ENCODE peak calls at places on chromosome 16, in eight cellular contexts. X is cardiac fibroblast, H is H9, P is vagina, U is fibroblast of pulmonary artery, Q is WTC11, E is stomach, F is A549. Z is an unnamed sample.

GRCh38 chr16:15775209-15775608 is 81.6 kb downstream of the MYH11 start:
- DNase-seq in X (peak), H (no peak), P (no peak), U (peak), Q (no peak), E (no peak), F (peak), Z (no peak)

GRCh38 chr16:69477546-69477945 is 53.1 kb downstream of the CYB5B start:
- DNase-seq in X (peak), H (no peak), P (peak), U (peak), Q (no peak), E (no peak), F (no peak), Z (no peak)

GRCh38 chr16:50635505-50636392 is 45.4 kb downstream of the SNX20 start:
- DNase-seq in X (no peak), H (peak), P (no peak), U (no peak), Q (peak), E (no peak), F (no peak), Z (no peak)

GRCh38 chr16:73232555-73233422 is 184.9 kb upstream of the ZFHX3 start:
- DNase-seq in X (peak), H (peak), P (peak), U (peak), Q (no peak), E (no peak), F (peak), Z (no peak)

GRCh38 chr16:53065436-53066165 is 10.8 kb downstream of the CHD9 start:
- DNase-seq in X (no peak), H (no peak), P (no peak), U (peak), Q (no peak), E (no peak), F (no peak), Z (no peak)

GRCh38 chr16:11986521-11987057 is 10.1 kb downstream of the SNX29 start:
- DNase-seq in X (no peak), H (no peak), P (no peak), U (no peak), Q (no peak), E (no peak), F (no peak), Z (no peak)

GRCh38 chr16:71894229-71894920 is 956 bp upstream of the IST1 start:
- DNase-seq in X (peak), H (peak), P (peak), U (peak), Q (peak), E (peak), F (no peak), Z (peak)

GRCh38 chr16:28149016-28149888 is 62.5 kb downstream of the XPO6 start:
- DNase-seq in X (peak), H (no peak), P (no peak), U (no peak), Q (no peak), E (no peak), F (no peak), Z (no peak)

GRCh38 chr16:48617711-48618148 is 7.8 kb upstream of the N4BP1 start:
- DNase-seq in X (peak), H (no peak), P (no peak), U (peak), Q (no peak), E (peak), F (no peak), Z (no peak)

GRCh38 chr16:87101903-87102302 is 215.3 kb downstream of the C16orf95 start:
- DNase-seq in X (peak), H (no peak), P (no peak), U (peak), Q (no peak), E (no peak), F (no peak), Z (no peak)

GRCh38 chr16:4057439-4057877 is 58.8 kb downstream of the ADCY9 start:
- DNase-seq in X (peak), H (no peak), P (no peak), U (peak), Q (no peak), E (no peak), F (no peak), Z (no peak)

GRCh38 chr16:67027046-67027445 is 1.9 kb upstream of the CBFB start:
- DNase-seq in X (no peak), H (no peak), P (no peak), U (no peak), Q (no peak), E (no peak), F (no peak), Z (no peak)

GRCh38 chr16:70576431-70577255 is 53.0 kb downstream of the SF3B3 start:
- DNase-seq in X (peak), H (no peak), P (no peak), U (peak), Q (no peak), E (no peak), F (no peak), Z (no peak)

GRCh38 chr16:3186946-3187690 is 886 bp upstream of the OR1F1 start:
- DNase-seq in X (no peak), H (no peak), P (no peak), U (no peak), Q (no peak), E (no peak), F (no peak), Z (no peak)

GRCh38 chr16:49442805-49443204 is 69.2 kb downstream of the C16orf78 start:
- DNase-seq in X (no peak), H (no peak), P (no peak), U (no peak), Q (no peak), E (no peak), F (no peak), Z (no peak)

GRCh38 chr16:85945424-85945751 is 46.4 kb downstream of the IRF8 start:
- DNase-seq in X (no peak), H (no peak), P (no peak), U (no peak), Q (no peak), E (no peak), F (no peak), Z (no peak)

GRCh38 chr16:3564889-3565141 is 12.4 kb downstream of the NLRC3 start:
- DNase-seq in X (no peak), H (no peak), P (no peak), U (no peak), Q (no peak), E (no peak), F (no peak), Z (no peak)

GRCh38 chr16:24975428-24975889 is 39.7 kb downstream of the ARHGAP17 start:
- DNase-seq in X (peak), H (no peak), P (no peak), U (peak), Q (no peak), E (no peak), F (no peak), Z (no peak)

GRCh38 chr16:52265446-52265861 is 281.5 kb downstream of the TOX3 start:
- DNase-seq in X (no peak), H (peak), P (no peak), U (no peak), Q (no peak), E (no peak), F (no peak), Z (no peak)

GRCh38 chr16:88922114-88922825 is 54.7 kb downstream of the CBFA2T3 start:
- DNase-seq in X (peak), H (peak), P (no peak), U (peak), Q (peak), E (peak), F (no peak), Z (no peak)

GRCh38 chr16:79395631-79396030 is 204.9 kb downstream of the MAF start:
- DNase-seq in X (no peak), H (no peak), P (no peak), U (no peak), Q (no peak), E (no peak), F (no peak), Z (no peak)

GRCh38 chr16:28063047-28063521 is 430 bp downstream of the GSG1L start:
- DNase-seq in X (peak), H (no peak), P (no peak), U (peak), Q (peak), E (no peak), F (no peak), Z (peak)

GRCh38 chr16:4505356-4506153 is 29.4 kb downstream of the HMOX2 start:
- DNase-seq in X (no peak), H (no peak), P (no peak), U (no peak), Q (no peak), E (peak), F (no peak), Z (no peak)

GRCh38 chr16:48932216-48932855 is 322.4 kb upstream of the N4BP1 start:
- DNase-seq in X (no peak), H (no peak), P (no peak), U (no peak), Q (no peak), E (no peak), F (no peak), Z (no peak)

GRCh38 chr16:74309789-74310781 is 13.5 kb downstream of the PSMD7 start:
- DNase-seq in X (peak), H (no peak), P (no peak), U (peak), Q (no peak), E (no peak), F (peak), Z (no peak)

GRCh38 chr16:85136705-85137322 is 24.5 kb upstream of the CIBAR2 start:
- DNase-seq in X (peak), H (no peak), P (no peak), U (peak), Q (no peak), E (peak), F (no peak), Z (peak)

GRCh38 chr16:47470211-47470610 is 9.1 kb downstream of the PHKB start:
- DNase-seq in X (no peak), H (no peak), P (no peak), U (no peak), Q (no peak), E (no peak), F (no peak), Z (no peak)

GRCh38 chr16:86930663-86931062 is 352.3 kb downstream of the FOXL1 start:
- DNase-seq in X (no peak), H (no peak), P (no peak), U (no peak), Q (no peak), E (no peak), F (no peak), Z (no peak)

GRCh38 chr16:84423416-84423837 is 55.1 kb downstream of the ATP2C2 start:
- DNase-seq in X (peak), H (no peak), P (no peak), U (peak), Q (no peak), E (no peak), F (peak), Z (no peak)

GRCh38 chr16:29804455-29805231 is 1.7 kb upstream of the MAZ start:
- DNase-seq in X (peak), H (no peak), P (no peak), U (no peak), Q (peak), E (peak), F (no peak), Z (no peak)

GRCh38 chr16:66717112-66717675 is 20.7 kb upstream of the CMTM4 start:
- DNase-seq in X (peak), H (peak), P (no peak), U (peak), Q (peak), E (no peak), F (no peak), Z (peak)

GRCh38 chr16:69131749-69132423 is 502 bp downstream of the CHTF8 start:
- DNase-seq in X (peak), H (peak), P (no peak), U (peak), Q (peak), E (peak), F (peak), Z (peak)

GRCh38 chr16:88993006-88993787 is 16.2 kb upstream of the CBFA2T3 start:
- DNase-seq in X (no peak), H (peak), P (no peak), U (no peak), Q (no peak), E (no peak), F (no peak), Z (peak)

GRCh38 chr16:53131363-53132071 is 76.7 kb downstream of the CHD9 start:
- DNase-seq in X (peak), H (peak), P (no peak), U (peak), Q (peak), E (peak), F (peak), Z (peak)

GRCh38 chr16:49857423-49858181 is 1.7 kb upstream of the ZNF423 start:
- DNase-seq in X (peak), H (peak), P (no peak), U (peak), Q (peak), E (peak), F (peak), Z (peak)

GRCh38 chr16:11677451-11677951 is 9.2 kb downstream of the SNN start:
- DNase-seq in X (no peak), H (no peak), P (no peak), U (no peak), Q (no peak), E (no peak), F (no peak), Z (no peak)

DNA sequence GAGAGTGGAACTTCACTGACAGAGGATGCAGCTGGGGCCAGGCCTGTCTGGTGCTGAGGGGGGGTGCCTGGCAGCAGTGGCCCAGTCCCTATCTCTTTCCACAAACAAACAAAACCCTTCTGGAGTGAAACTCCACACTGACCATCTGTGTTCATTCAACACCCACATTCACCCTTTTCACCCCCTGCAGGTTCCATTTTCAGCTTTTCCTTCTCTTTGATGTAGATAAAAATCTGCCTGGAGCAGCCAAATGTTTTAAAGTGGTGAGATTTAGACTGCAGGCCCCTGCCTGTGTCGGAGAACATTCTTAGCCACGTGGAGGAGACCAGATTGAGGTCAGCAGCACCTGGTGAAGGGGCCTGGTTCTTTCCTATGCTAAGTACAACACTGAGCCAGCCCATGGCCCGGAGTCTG is 161.4 kb upstream of the CDH11 start:
- DNase-seq in X (no peak), H (no peak), P (no peak), U (no peak), Q (no peak), E (no peak), F (no peak), Z (no peak)
- TF ChIP-seq CTCF in X (no peak), H (no peak), P (no peak), U (no peak), Q (no peak), E (no peak), F (no peak), Z (no peak)

DNA sequence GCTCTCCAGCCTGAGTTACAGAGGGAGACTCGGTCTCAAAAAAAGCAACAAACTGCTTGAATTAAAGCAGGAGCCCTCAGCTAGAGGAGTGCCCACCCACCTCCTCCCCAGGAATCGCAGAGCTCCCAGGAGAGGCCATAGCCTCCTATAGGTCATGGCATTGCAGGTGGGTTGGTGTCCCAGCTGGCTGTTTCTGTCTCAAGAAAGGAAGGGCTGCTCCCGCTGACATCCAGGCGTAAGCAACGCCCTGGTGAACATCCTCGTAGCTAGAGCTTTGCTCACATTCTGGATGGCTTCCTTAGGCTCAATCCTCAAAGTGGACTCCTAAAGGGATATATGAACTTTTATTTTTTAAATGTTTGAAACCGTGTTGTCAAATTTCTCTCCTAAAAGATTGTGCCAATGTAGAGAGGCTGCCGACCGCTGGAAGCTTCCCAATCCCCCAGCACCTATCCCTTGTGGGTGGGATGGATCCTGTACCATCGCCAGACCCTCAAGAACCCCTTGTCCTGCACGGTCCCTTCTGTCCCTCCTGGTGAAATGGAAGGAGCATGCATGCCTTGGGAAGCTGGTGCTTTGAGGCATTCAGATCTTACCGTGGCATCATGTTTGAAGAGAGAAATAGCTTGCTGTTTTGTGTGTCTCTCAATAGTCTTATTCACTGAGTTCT is 5.9 kb downstream of the NLRC5 start:
- DNase-seq in X (no peak), H (no peak), P (no peak), U (no peak), Q (no peak), E (no peak), F (no peak), Z (no peak)
- TF ChIP-seq CTCF in X (no peak), H (no peak), P (no peak), U (no peak), Q (no peak), E (no peak), F (no peak), Z (no peak)

GRCh38 chr16:14186954-14187306 is 115.8 kb downstream of the MRTFB start:
- DNase-seq in X (peak), H (no peak), P (no peak), U (no peak), Q (no peak), E (no peak), F (no peak), Z (no peak)

GRCh38 chr16:14182999-14183398 is 111.9 kb downstream of the MRTFB start:
- DNase-seq in X (no peak), H (no peak), P (no peak), U (no peak), Q (no peak), E (no peak), F (no peak), Z (no peak)

GRCh38 chr16:14181371-14182050 is 110.4 kb downstream of the MRTFB start:
- DNase-seq in X (peak), H (no peak), P (no peak), U (peak), Q (no peak), E (no peak), F (peak), Z (no peak)

GRCh38 chr16:14187517-14188338 is 116.6 kb downstream of the MRTFB start:
- DNase-seq in X (peak), H (no peak), P (no peak), U (no peak), Q (no peak), E (no peak), F (no peak), Z (no peak)

GRCh38 chr16:14186007-14186953 is 115.2 kb downstream of the MRTFB start:
- DNase-seq in X (peak), H (peak), P (no peak), U (peak), Q (peak), E (no peak), F (no peak), Z (peak)
- TF ChIP-seq CTCF in X (peak), H (peak), P (no peak), U (peak), Q (peak), E (peak), F (peak), Z (peak)

DNA sequence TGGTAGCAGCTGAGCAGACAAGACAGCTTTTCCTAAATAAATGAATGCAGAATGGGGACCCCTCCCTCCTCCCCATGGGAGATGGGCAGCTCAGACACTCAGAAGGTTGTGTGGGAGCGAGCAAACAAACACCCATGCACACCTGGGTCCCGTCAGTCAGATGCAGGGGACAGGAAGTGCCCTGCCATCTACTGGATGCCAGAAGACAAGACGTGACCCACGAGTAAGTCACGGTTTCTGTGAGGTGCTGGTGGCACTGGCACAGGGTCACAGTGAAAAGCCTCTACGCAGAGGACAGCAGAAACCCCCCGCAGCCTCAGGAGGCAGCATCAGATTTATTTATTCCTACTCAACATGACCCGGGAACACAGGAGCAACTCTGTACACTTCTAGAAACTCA is 8.4 kb downstream of the HBQ1 start:
- DNase-seq in X (no peak), H (no peak), P (no peak), U (no peak), Q (no peak), E (no peak), F (no peak), Z (no peak)
- TF ChIP-seq CTCF in X (no peak), H (peak), P (no peak), U (no peak), Q (no peak), E (no peak), F (peak), Z (no peak)

GRCh38 chr16:75420987-75421819 is 12.1 kb downstream of the CFDP1 start:
- DNase-seq in X (peak), H (peak), P (no peak), U (peak), Q (peak), E (peak), F (no peak), Z (peak)

GRCh38 chr16:75429621-75430403 is 3.5 kb downstream of the CFDP1 start:
- DNase-seq in X (no peak), H (no peak), P (no peak), U (no peak), Q (no peak), E (no peak), F (no peak), Z (no peak)

GRCh38 chr16:75421820-75422126 is 11.5 kb downstream of the CFDP1 start:
- DNase-seq in X (no peak), H (no peak), P (no peak), U (no peak), Q (no peak), E (no peak), F (no peak), Z (no peak)

GRCh38 chr16:75424096-75424762 is 9.1 kb downstream of the CFDP1 start:
- DNase-seq in X (no peak), H (no peak), P (no peak), U (no peak), Q (no peak), E (no peak), F (no peak), Z (no peak)
- TF ChIP-seq CTCF in X (no peak), H (no peak), P (no peak), U (no peak), Q (no peak), E (no peak), F (no peak), Z (no peak)

DNA sequence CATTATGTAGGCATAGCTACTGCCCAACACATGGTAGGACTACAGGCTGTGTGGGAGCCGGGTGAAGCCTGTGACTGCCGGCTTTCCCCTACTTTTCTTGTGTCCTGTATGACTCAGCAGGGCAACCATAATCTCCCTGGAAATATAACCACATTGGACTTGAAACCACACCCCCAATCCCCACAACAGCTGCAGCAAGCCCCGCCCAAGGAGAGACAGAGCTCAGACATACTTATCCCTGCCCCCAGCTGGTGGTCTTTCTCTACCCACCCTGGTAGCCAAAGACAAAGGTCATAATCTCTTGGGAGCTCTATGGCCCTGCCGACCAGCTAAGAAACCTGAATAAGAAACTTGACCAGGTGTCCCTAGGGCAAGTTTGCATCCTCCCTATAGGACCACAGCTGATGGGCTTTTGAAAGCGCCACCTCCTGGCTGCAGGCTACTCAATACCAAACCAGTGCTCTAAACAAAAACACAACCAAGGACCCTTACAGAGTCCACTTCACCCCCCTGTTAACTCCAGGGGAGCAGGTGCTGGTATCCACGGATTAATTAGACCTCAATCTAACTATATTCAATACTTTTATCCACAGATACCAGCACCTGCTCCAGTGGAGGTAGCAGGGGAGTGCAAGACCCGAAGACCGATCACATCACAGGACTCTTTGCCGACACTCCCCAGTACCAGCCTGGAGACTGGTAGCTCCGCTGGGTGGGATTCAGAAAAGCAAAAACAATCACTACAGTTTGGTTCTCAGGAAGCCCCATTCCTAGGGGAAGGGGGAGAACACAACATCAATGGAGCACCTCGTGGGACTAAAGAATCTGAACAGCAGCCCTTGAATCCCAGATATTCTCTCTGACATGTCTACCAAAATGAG is 91.2 kb downstream of the IRX5 start:
- DNase-seq in X (peak), H (peak), P (peak), U (peak), Q (peak), E (no peak), F (peak), Z (no peak)
- TF ChIP-seq CTCF in X (no peak), H (peak), P (no peak), U (peak), Q (no peak), E (no peak), F (peak), Z (no peak)